ENCODE peak calls at places on chromosomes 2 and 18, in nine cellular contexts. A, D, I, G, R, Y, Q, J and M are unnamed samples.

GRCh38 chr2:231611273-231612198 is 18.9 kb downstream of the TEX44 start:
- DNase-seq in A (peak), D (peak), I (no peak), G (peak), R (no peak), Y (peak), Q (peak), J (no peak), M (no peak)

GRCh38 chr18:45723921-45724320 is at the start of gene SLC14A1:
- DNase-seq in A (no peak), D (no peak), I (no peak), G (no peak), R (no peak), Y (no peak), Q (no peak), J (no peak), M (no peak)

GRCh38 chr2:55418072-55418471 is 1.6 kb downstream of the CCDC88A start:
- DNase-seq in A (no peak), D (peak), I (peak), G (no peak), R (no peak), Y (no peak), Q (no peak), J (no peak), M (no peak)

GRCh38 chr18:52667388-52667787 is 327.4 kb downstream of the DCC start:
- DNase-seq in A (no peak), D (no peak), I (no peak), G (no peak), R (no peak), Y (no peak), Q (no peak), J (no peak), M (no peak)

GRCh38 chr18:79260510-79260909 is 135.2 kb upstream of the NFATC1 start:
- DNase-seq in A (no peak), D (no peak), I (no peak), G (no peak), R (no peak), Y (no peak), Q (no peak), J (no peak), M (no peak)

GRCh38 chr2:78979380-78980238 is 45.9 kb upstream of the REG3G start:
- DNase-seq in A (no peak), D (peak), I (peak), G (peak), R (no peak), Y (no peak), Q (no peak), J (no peak), M (peak)

GRCh38 chr2:172440795-172441194 is 13.4 kb downstream of the ITGA6 start:
- DNase-seq in A (no peak), D (no peak), I (peak), G (no peak), R (no peak), Y (no peak), Q (no peak), J (no peak), M (no peak)

GRCh38 chr2:55010915-55011314 is 39.3 kb downstream of the RTN4 start:
- DNase-seq in A (no peak), D (peak), I (no peak), G (no peak), R (no peak), Y (no peak), Q (no peak), J (no peak), M (no peak)

GRCh38 chr2:45895477-45895876 is 244.0 kb downstream of the PRKCE start:
- DNase-seq in A (no peak), D (peak), I (peak), G (no peak), R (no peak), Y (peak), Q (no peak), J (no peak), M (no peak)

GRCh38 chr2:71906357-71906973 is 241.2 kb downstream of the CYP26B1 start:
- DNase-seq in A (no peak), D (peak), I (no peak), G (no peak), R (no peak), Y (no peak), Q (no peak), J (no peak), M (no peak)

GRCh38 chr2:226649871-226650660 is 149.6 kb downstream of the IRS1 start:
- DNase-seq in A (peak), D (peak), I (peak), G (peak), R (no peak), Y (peak), Q (peak), J (no peak), M (no peak)

DNA sequence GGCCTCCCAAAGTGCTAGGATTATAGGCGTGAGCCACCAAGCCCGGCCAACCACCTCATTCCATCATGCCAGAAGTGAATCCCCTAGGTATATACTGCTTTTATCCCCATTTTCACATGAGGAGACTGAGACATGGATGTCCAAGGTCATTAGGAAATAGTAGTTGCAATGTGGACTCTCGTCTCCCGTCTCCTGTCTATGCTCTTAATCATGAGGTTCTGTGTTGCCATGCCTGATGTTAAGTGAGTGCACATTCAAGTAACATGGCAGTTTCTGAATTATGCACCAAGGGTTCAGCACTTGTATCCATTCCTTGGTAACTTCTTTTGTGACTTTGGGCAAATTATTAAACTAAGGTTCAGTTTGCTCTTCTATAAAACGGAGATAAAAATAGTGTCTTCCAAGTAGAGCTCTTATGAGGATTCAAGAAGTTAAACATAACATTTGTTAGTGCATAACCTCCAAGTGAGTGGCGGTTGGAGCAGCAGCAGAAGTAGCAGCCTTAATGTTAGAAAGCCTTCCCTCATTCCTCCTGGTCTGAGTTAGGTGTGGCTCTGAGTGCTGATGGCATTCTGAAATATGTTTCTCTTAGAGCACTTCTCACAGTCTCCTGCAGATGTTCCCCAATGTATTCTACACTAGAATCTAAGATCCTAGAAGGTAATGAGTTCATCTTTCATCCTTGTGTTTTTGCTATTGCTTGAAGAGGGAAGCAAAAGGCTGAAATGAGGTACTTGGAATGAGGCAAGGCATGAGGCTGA is 21.9 kb downstream of the SOCS6 start:
- DNase-seq in A (no peak), D (no peak), I (no peak), G (no peak), R (no peak), Y (no peak), Q (no peak), J (no peak), M (no peak)
- TF ChIP-seq CTCF in A (no peak), D (no peak), I (no peak), G (no peak), R (no peak), Y (no peak), Q (no peak), J (no peak), M (no peak)

DNA sequence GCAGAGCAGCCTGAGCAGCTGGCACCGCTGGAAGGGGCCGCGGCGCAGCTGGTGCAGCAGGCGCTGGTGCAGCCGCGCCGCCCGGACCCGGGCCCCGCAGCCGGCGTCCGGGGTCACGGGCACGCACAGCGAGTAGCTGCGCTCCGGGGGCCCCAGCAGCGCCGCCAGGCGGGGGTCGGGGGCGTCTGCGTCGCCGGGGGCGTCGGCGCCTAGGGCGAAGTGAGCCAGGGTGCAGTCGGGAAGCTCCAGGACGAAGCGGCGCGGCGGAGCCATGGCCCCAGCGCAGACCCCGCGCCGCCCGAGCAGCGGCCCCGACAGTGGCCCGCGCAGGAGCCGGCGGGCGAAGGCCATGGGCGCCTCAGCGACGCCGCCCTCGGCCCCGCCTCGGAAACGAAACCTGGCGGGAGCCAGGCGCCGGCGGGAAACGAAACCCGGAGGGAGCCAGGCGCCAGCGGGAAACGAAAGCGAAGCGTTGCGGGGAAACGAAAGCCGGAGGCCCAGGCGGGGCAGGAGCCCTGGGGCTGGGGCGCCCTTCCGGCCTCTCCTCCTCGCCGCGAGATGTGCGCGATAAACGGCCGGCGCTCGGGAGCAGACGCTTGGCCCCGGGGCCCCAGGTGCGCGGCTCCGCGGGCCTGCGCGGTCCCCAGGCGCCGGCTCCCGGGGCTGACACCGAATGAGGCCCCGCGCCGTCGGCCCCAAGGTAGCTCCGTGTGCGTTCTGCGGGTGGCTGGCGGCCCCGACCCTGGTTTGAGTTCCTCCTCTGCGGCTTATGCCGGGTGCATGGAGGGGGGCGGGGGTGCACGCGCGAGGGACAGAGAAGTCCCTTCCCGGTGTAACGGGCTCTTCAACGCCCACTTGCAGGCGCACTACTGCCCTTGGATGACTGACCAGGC is at the start of gene CMPK2:
- DNase-seq in A (peak), D (peak), I (peak), G (peak), R (peak), Y (peak), Q (peak), J (no peak), M (peak)
- TF ChIP-seq CTCF in A (peak), D (no peak), I (peak), G (no peak), R (peak), Y (no peak), Q (peak), J (peak), M (peak)

DNA sequence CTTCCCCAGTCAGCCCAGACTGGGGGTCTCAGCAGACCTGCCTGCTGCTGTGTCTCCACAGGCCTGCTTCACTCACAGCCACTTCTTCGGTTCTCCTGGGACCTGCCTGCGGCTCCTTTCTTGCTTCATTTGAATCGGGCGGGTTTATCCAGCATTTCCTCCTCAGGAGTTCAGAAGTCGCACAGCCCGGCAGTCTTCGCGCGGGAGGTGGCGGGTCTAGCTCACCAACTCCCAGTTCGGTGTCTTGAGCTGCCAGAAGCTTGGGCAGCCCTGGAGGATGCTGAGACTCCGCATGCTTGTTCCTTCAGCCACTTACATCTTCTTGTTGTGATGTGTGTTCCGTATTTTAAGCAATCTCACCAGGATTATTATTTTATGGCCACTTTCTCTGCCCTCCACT is 10.8 kb downstream of the D2HGDH start:
- DNase-seq in A (no peak), D (no peak), I (no peak), G (no peak), R (no peak), Y (no peak), Q (no peak), J (no peak), M (no peak)
- TF ChIP-seq CTCF in A (no peak), D (no peak), I (no peak), G (no peak), R (no peak), Y (no peak), Q (no peak), J (no peak), M (no peak)

DNA sequence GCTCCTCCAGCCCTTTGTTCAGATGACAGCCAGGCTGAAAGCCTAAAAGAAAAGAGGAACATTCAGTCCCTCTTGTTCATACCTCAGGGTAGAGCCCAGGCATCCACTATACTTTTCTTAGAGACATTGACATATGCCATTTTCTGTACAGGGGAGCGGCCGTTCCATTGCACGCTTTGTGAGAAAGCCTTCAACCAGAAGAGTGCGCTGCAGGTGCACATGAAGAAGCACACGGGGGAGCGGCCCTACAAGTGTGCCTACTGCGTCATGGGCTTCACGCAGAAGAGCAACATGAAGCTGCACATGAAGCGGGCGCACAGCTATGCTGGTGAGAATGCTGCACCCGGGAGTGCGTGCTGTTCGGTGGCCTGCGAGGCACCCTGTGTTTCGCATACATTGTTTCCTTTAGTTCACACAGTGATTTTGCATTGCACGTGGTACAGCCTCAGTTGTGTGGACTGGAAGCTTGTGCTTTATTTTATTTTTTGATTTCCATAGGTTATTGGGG is 138.2 kb downstream of the ZNF236 start:
- DNase-seq in A (no peak), D (no peak), I (no peak), G (no peak), R (no peak), Y (no peak), Q (no peak), J (no peak), M (no peak)
- TF ChIP-seq CTCF in A (no peak), D (no peak), I (no peak), G (peak), R (no peak), Y (no peak), Q (no peak), J (no peak), M (no peak)

GRCh38 chr2:68690851-68691250 is 43.8 kb upstream of the ARHGAP25 start:
- DNase-seq in A (no peak), D (no peak), I (no peak), G (no peak), R (no peak), Y (no peak), Q (no peak), J (no peak), M (no peak)
- TF ChIP-seq CTCF in A (no peak), D (no peak), I (no peak), G (no peak), R (no peak), Y (no peak), Q (no peak), J (no peak), M (no peak)

DNA sequence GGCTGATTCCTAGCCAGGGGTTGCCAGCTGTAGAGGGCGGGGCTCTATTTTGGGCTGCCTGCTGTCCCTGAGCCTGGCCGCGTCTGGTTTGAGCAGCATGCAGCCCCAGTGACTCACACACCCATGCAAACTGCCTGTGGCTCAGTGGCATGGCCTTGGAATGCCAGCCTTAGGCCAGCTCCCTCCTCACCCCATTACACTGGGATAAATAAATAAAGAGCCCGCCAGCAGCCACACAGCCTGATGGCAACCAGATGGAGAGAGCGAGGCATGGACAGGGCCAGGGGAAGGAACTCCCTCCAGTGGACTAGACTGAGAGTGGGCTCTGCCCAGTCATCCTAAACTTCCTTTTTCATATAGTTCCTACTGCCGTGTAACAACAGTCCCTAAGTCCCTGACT is 18.3 kb downstream of the NHEJ1 start:
- DNase-seq in A (no peak), D (peak), I (peak), G (no peak), R (peak), Y (peak), Q (no peak), J (peak), M (no peak)
- TF ChIP-seq CTCF in A (no peak), D (peak), I (peak), G (no peak), R (no peak), Y (no peak), Q (no peak), J (peak), M (no peak)

GRCh38 chr2:84077504-84077903 is 381.6 kb downstream of the SUCLG1 start:
- DNase-seq in A (no peak), D (no peak), I (no peak), G (peak), R (no peak), Y (no peak), Q (no peak), J (no peak), M (no peak)
- TF ChIP-seq CTCF in A (no peak), D (no peak), I (peak), G (peak), R (peak), Y (peak), Q (peak), J (peak), M (peak)

GRCh38 chr2:190996338-190996946 is 17.5 kb downstream of the STAT1 start:
- DNase-seq in A (no peak), D (peak), I (no peak), G (peak), R (no peak), Y (no peak), Q (peak), J (no peak), M (no peak)
- TF ChIP-seq CTCF in A (peak), D (peak), I (peak), G (peak), R (peak), Y (peak), Q (peak), J (peak), M (peak)

GRCh38 chr18:75125359-75126331 is 83.3 kb downstream of the PTGR3 start:
- DNase-seq in A (no peak), D (peak), I (no peak), G (peak), R (peak), Y (peak), Q (no peak), J (peak), M (no peak)
- TF ChIP-seq CTCF in A (no peak), D (no peak), I (no peak), G (no peak), R (no peak), Y (no peak), Q (no peak), J (no peak), M (no peak)